ENCODE peak calls at places on chromosomes 3 and 15, in seven cellular contexts. U, C, F, G, L, T and W are unnamed samples.

GRCh38 chr3:113006350-113007056 is 15.7 kb downstream of the GTPBP8 start:
- DNase-seq in G (no peak), F (no peak), L (no peak), T (no peak), U (no peak), C (no peak), W (no peak)

GRCh38 chr3:170809021-170809974 is 60.7 kb downstream of the RPL22L1 start:
- DNase-seq in F (no peak), U (peak), L (peak), C (peak), T (peak), G (peak), W (peak)

GRCh38 chr3:64748244-64748894 is 60.6 kb upstream of the ADAMTS9 start:
- DNase-seq in G (no peak), T (peak), U (no peak), L (no peak), F (no peak), C (no peak), W (no peak)

GRCh38 chr15:87686308-87686707 is 570.2 kb downstream of the NTRK3 start:
- DNase-seq in L (no peak), F (no peak), C (no peak), U (peak), G (no peak), T (no peak), W (no peak)

GRCh38 chr3:159416854-159417253 is 571.8 kb upstream of the IL12A start:
- DNase-seq in G (no peak), F (no peak), T (no peak), L (no peak), U (peak), C (peak), W (no peak)

GRCh38 chr3:149080011-149080698 is 6.2 kb downstream of the HLTF start:
- DNase-seq in C (peak), L (no peak), G (no peak), T (no peak), U (peak), F (no peak), W (no peak)

GRCh38 chr3:142808103-142808917 is 80.6 kb downstream of the PCOLCE2 start:
- DNase-seq in G (no peak), C (peak), L (peak), F (no peak), U (peak), T (no peak), W (no peak)

GRCh38 chr3:147298511-147298982 is 107.8 kb downstream of the ZIC4 start:
- DNase-seq in U (peak), L (peak), T (no peak), F (no peak), G (no peak), C (peak), W (no peak)

GRCh38 chr3:150323770-150324169 is 84.3 kb upstream of the TSC22D2 start:
- DNase-seq in C (no peak), F (no peak), G (no peak), L (no peak), U (no peak), T (no peak), W (no peak)

GRCh38 chr15:88688394-88688933 is 49.6 kb downstream of the ISG20 start:
- DNase-seq in L (no peak), U (no peak), C (no peak), G (no peak), T (no peak), F (no peak), W (no peak)

GRCh38 chr3:183085634-183086390 is 13.5 kb downstream of the MCCC1 start:
- DNase-seq in L (no peak), C (no peak), F (no peak), T (peak), U (peak), G (no peak), W (no peak)

GRCh38 chr3:171574556-171575240 is 114.5 kb upstream of the TNIK start:
- DNase-seq in C (peak), G (no peak), L (no peak), T (no peak), U (no peak), F (no peak), W (no peak)

GRCh38 chr3:56197991-56198390 is 270.3 kb downstream of the ERC2 start:
- DNase-seq in F (no peak), C (no peak), T (no peak), G (no peak), L (no peak), U (peak), W (no peak)

GRCh38 chr3:112092439-112093179 is 6.4 kb downstream of the C3orf52 start:
- DNase-seq in C (peak), L (no peak), F (no peak), T (no peak), U (peak), G (no peak), W (no peak)

GRCh38 chr3:43706342-43706741 is 15.6 kb downstream of the ABHD5 start:
- DNase-seq in L (no peak), F (no peak), G (no peak), C (no peak), U (no peak), T (no peak), W (no peak)

GRCh38 chr15:65231306-65231705 is 20.0 kb upstream of the CILP start:
- DNase-seq in C (no peak), F (no peak), U (no peak), G (no peak), T (no peak), L (no peak), W (no peak)

DNA sequence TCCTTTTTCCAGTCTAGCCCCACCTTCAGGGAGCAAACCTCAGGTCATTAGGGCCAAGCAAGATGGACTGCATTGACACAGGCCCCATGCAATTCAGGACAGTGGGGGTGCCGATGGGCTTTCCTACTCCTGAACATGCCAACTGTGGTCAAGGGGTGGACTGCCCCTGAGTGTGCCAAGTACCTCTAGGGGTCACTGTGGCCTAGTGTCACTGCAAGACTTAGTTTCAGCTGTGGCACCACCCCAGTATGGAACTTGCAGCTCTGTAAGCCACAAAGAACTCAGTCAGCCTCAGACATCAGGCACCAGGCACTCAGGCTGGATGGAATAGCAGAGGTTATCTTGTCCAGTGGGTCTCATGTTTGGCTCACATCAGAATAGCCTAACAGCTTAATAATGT is 32.3 kb downstream of the EXOG start:
- DNase-seq in F (no peak), C (no peak), T (peak), G (no peak), U (no peak), L (no peak), W (no peak)
- TF ChIP-seq CTCF in F (peak), C (no peak), T (peak), G (no peak), U (no peak), L (no peak), W (no peak)

DNA sequence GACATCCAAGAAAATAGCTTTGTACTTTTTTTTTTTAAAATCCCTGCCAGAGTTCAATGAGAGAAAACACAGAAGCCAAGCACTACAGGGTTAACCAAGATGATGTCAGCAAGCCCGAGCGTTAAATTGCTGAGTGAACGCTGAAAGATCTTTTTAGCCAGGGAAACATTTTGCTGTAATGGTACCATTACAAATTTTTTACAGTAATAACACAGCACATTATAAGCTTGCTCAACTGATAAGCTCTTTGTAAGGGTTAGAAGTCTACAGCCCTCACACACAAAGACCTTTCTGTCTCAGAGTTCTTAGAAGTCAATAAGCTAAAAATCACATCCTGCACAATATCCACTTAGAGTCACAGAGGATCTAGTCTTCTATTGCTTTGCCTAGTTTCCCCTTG is 30.0 kb downstream of the CHSY1 start:
- DNase-seq in C (peak), U (peak), G (no peak), F (no peak), L (no peak), T (no peak), W (no peak)
- TF ChIP-seq CTCF in C (no peak), U (no peak), G (no peak), F (no peak), L (no peak), T (no peak), W (no peak)

DNA sequence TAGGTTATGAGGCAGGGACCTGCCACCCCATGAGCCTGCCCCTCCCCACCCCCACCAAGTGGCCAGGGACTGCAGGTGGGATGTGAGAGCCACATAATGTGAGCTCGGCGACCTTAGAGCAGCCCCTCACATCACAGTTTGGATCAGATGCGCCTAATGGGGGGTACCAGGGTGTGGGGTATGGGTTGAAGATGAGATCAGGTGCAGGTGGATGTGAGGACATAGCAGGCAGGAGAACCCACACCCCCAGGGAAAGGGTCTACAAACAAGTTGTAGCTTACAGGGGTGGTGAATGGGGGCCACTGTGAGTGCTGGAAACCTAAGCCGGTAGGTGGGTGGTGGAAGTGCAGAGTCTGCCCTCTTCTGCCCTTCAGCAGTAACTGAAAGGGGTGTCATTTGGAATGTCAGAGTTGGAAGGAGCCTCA is 94.0 kb downstream of the CORO2B start:
- DNase-seq in U (peak), F (no peak), T (peak), L (no peak), G (no peak), C (peak), W (no peak)
- TF ChIP-seq CTCF in U (peak), F (no peak), T (peak), L (peak), G (peak), C (peak), W (no peak)

GRCh38 chr3:153023896-153024295 is 138.1 kb upstream of the RAP2B start:
- DNase-seq in T (no peak), U (no peak), L (no peak), G (no peak), C (no peak), F (no peak), W (no peak)

GRCh38 chr3:153029350-153029749 is 132.7 kb upstream of the RAP2B start:
- DNase-seq in U (peak), C (peak), L (peak), F (no peak), T (no peak), G (peak), W (no peak)

GRCh38 chr3:153028336-153028735 is 133.7 kb upstream of the RAP2B start:
- DNase-seq in F (no peak), G (no peak), U (peak), L (no peak), C (peak), T (no peak), W (no peak)

DNA sequence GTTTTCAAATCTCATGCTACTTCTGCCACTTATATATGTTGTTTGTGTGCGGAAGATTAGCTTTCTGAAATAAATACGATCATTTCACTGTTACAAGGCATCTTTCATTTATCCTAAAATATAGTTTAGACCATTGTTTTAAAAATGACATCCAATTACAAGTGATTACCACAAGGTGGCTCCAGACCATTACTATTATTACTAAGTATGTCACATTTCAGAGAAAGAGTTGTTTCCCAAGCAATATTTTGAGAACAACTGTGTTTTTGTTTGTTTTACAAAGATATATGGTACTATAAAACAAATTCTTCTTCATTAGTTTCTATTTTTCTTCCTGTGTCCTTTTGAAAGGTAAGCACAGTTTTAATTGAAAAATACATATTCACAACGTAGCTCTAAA is 136.0 kb upstream of the RAP2B start:
- DNase-seq in F (no peak), C (peak), U (peak), G (no peak), T (no peak), L (peak), W (no peak)
- TF ChIP-seq CTCF in F (peak), C (peak), U (peak), G (peak), T (peak), L (peak), W (peak)

DNA sequence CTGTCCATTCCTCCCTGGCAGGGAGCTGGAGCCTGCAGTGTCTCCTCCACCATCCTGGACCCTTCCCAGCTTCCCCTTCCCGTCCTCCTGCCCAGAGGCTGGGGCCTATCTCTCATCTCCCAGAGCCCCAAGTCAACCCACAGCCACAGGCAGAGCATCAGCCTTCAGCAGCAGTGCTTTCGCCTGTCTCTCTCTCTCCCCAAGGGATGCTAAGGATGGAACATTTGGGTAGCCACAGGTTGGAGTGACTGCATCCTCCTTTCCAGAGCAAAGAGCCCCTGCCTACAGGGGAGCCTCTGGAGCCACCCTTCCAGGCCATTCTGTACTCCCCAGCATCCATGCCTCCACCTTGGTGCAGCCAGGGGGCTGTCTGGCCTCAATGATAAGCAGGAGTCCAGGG is 4.2 kb downstream of the PLCB2 start:
- DNase-seq in U (no peak), C (no peak), T (no peak), F (no peak), L (no peak), G (no peak), W (no peak)
- TF ChIP-seq CTCF in U (no peak), C (no peak), T (no peak), F (no peak), L (no peak), G (no peak), W (no peak)

DNA sequence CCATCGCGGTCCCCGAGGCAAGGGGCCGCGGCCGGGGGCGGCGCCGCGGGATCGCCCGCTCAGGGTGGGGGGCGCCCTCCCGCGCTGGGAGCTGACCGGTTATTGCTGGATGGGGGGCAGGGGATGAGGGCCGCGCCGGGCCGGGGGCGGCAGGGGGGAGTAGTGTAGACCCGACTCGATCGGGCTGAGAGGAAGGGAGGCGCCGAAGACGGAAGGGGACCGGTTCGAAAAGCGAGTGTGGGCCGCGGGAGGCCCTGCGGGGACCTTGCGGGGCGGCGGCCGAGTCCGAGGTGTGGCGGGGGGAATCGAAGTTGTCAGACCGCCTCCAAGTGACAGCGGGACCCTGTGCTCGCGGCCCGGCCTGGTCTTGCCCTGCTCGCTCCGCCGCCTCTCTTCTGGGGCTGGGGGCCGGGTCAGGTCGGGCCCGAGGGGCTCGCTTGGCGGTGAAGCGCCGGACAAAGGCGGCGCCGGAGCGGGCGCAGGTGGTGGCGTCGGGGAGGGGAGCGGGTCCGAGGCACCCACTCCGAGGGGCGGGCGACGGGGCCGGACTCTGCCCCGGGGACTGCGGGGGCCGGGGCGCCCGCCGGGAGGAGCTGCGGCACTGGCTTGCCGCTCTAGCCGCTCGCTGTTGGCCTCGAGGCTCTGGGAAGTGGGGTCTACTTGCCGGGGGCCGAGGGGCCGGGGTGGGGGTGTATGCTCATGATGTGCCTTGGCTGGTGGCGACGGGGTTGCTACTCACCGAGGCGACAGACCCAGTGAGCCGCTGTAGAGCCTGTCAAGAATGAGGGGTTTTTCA is 1.2 kb downstream of the BAHD1 start:
- DNase-seq in G (no peak), L (no peak), T (no peak), C (no peak), F (no peak), U (no peak), W (no peak)
- TF ChIP-seq CTCF in G (no peak), L (no peak), T (no peak), C (no peak), F (peak), U (peak), W (no peak)